ENCODE peak calls at places on chromosomes 11 and 22, in ten cellular contexts. P is HCT116, N is neural progenitor cell, G is hepatocyte, J is esophagus muscularis mucosa, Q is right atrium auricular region, V is mucosa of descending colon, T is kidney, H is small intestine, A is fibroblast of lung. L is an unnamed sample. For H3K4me1, the result is how much of the 10 kb centered on the place peaks cover.

GRCh38 chr22:44628273-44628672 is 73.7 kb upstream of the PRR5 start:
- DNase-seq in N (no peak), V (no peak), J (no peak), P (no peak), A (no peak), H (no peak), G (no peak), Q (no peak), T (peak), L (no peak)

GRCh38 chr11:36373040-36374010 is 77.2 kb downstream of the PRR5L start:
- DNase-seq in T (no peak), N (no peak), V (no peak), G (no peak), H (peak), J (no peak), Q (no peak), P (no peak), A (peak), L (peak)

GRCh38 chr11:102109896-102110760 is at the start of gene YAP1:
- DNase-seq in J (peak), G (peak), H (peak), Q (peak), T (peak), V (peak), P (peak), N (peak), A (peak), L (peak)

GRCh38 chr11:42315267-42315666 is 855.8 kb upstream of the LRRC4C start:
- DNase-seq in P (no peak), N (no peak), Q (no peak), J (no peak), A (peak), G (no peak), H (peak), T (no peak), V (no peak), L (no peak)

GRCh38 chr11:64642418-64642735 is 51.4 kb downstream of the SLC22A12 start:
- DNase-seq in J (no peak), A (no peak), N (no peak), P (no peak), H (no peak), V (no peak), Q (no peak), G (no peak), T (no peak), L (no peak)

GRCh38 chr11:101797335-101797734 is 117.5 kb upstream of the CEP126 start:
- DNase-seq in J (no peak), V (no peak), A (peak), P (no peak), N (no peak), T (no peak), Q (no peak), H (no peak), G (no peak), L (no peak)

GRCh38 chr22:20588843-20589581 is 81.6 kb downstream of the MED15 start:
- DNase-seq in G (no peak), H (no peak), T (peak), V (peak), Q (no peak), N (no peak), P (no peak), J (no peak), A (no peak), L (no peak)

GRCh38 chr11:105673089-105673488 is 63.2 kb downstream of the GRIA4 start:
- DNase-seq in Q (no peak), P (no peak), A (peak), J (no peak), V (no peak), T (no peak), N (peak), G (peak), H (peak), L (no peak)

GRCh38 chr11:110070176-110070575 is 23.0 kb upstream of the ZC3H12C start:
- DNase-seq in V (no peak), J (no peak), T (no peak), H (no peak), G (no peak), P (no peak), A (no peak), Q (no peak), N (no peak), L (no peak)

GRCh38 chr11:34614334-34615113 is 6.4 kb upstream of the EHF start:
- DNase-seq in J (no peak), H (no peak), G (no peak), V (no peak), A (peak), Q (no peak), N (no peak), P (no peak), T (no peak), L (no peak)

GRCh38 chr11:74949748-74950127 is 672 bp downstream of the SPCS2 start:
- DNase-seq in H (peak), N (no peak), V (no peak), J (no peak), P (no peak), A (peak), Q (no peak), T (no peak), G (no peak), L (no peak)

GRCh38 chr11:118618991-118619375 is 11.6 kb downstream of the PHLDB1 start:
- DNase-seq in J (no peak), Q (peak), G (no peak), V (peak), T (peak), N (no peak), P (no peak), A (peak), H (no peak), L (peak)

GRCh38 chr11:86039094-86039493 is 29.8 kb downstream of the PICALM start:
- DNase-seq in H (no peak), P (no peak), Q (no peak), J (no peak), G (no peak), V (no peak), A (no peak), T (no peak), N (no peak), L (no peak)

GRCh38 chr11:112277937-112278336 is 17.3 kb upstream of the PLET1 start:
- DNase-seq in Q (no peak), H (no peak), P (no peak), N (no peak), A (peak), T (no peak), G (no peak), V (no peak), J (no peak), L (no peak)

GRCh38 chr22:39527481-39527961 is 5.0 kb downstream of the RPS19BP1 start:
- DNase-seq in Q (no peak), A (no peak), T (peak), V (peak), H (peak), J (no peak), P (no peak), N (no peak), G (peak), L (no peak)

GRCh38 chr22:37684803-37685615 is 1.1 kb upstream of the NOL12 start:
- DNase-seq in A (no peak), Q (no peak), G (no peak), P (no peak), H (peak), T (no peak), V (peak), N (no peak), J (no peak), L (no peak)

GRCh38 chr11:105719073-105719846 is 109.4 kb downstream of the GRIA4 start:
- DNase-seq in T (no peak), A (peak), N (no peak), J (no peak), G (peak), P (peak), Q (no peak), H (no peak), V (no peak), L (no peak)

GRCh38 chr22:32623943-32624342 is 149.3 kb downstream of the FBXO7 start:
- DNase-seq in G (peak), J (peak), Q (peak), H (no peak), T (peak), P (no peak), V (no peak), N (no peak), A (peak), L (peak)

GRCh38 chr22:44191036-44191454 is 10.3 kb downstream of the PARVG start:
- DNase-seq in T (peak), Q (no peak), H (no peak), V (peak), G (no peak), J (no peak), N (no peak), A (peak), P (no peak), L (no peak)

GRCh38 chr11:94855666-94856065 is 87.5 kb downstream of the AMOTL1 start:
- DNase-seq in J (no peak), A (no peak), V (no peak), H (no peak), T (no peak), Q (no peak), N (no peak), G (no peak), P (no peak), L (no peak)

GRCh38 chr22:22705328-22706100 is 61.1 kb downstream of the GGTLC2 start:
- DNase-seq in V (no peak), T (no peak), N (no peak), J (no peak), A (no peak), G (no peak), P (no peak), H (no peak), Q (peak), L (no peak)

GRCh38 chr11:65210748-65211147 is 29.0 kb downstream of the CAPN1 start:
- DNase-seq in A (no peak), J (no peak), Q (no peak), G (no peak), N (no peak), T (no peak), H (peak), V (no peak), P (no peak), L (no peak)

GRCh38 chr11:65883786-65884715 is 4.2 kb downstream of the FIBP start:
- DNase-seq in H (no peak), V (no peak), T (peak), P (no peak), G (no peak), Q (no peak), J (no peak), A (no peak), N (no peak), L (no peak)

GRCh38 chr11:67120881-67121710 is 2.0 kb downstream of the KDM2A start:
- DNase-seq in T (no peak), N (no peak), A (peak), G (peak), V (no peak), Q (no peak), J (no peak), H (peak), P (no peak), L (peak)

GRCh38 chr11:130431806-130432205 is 3.4 kb upstream of the ADAMTS8 start:
- DNase-seq in J (no peak), Q (no peak), V (no peak), A (no peak), G (no peak), T (no peak), P (no peak), H (no peak), N (no peak), L (no peak)

GRCh38 chr11:1827095-1827797 is 7.5 kb upstream of the SYT8 start:
- DNase-seq in G (peak), A (peak), N (no peak), J (no peak), P (no peak), V (peak), Q (no peak), T (peak), H (peak), L (peak)
- H3K4me1 ChIP-seq in G (half or more), A (under half), N (under half), J (under half), P (under half), V (under half), Q (under half), T (under half), H (under half), L (under half)

GRCh38 chr11:96149743-96150555 is 193.0 kb downstream of the MAML2 start:
- DNase-seq in H (no peak), G (peak), V (no peak), J (no peak), A (peak), T (no peak), N (no peak), Q (no peak), P (no peak), L (no peak)

GRCh38 chr11:96154802-96155520 is 188.0 kb downstream of the MAML2 start:
- DNase-seq in H (no peak), N (no peak), T (no peak), J (no peak), A (peak), G (no peak), Q (no peak), V (no peak), P (no peak), L (peak)

GRCh38 chr11:96150609-96151008 is 192.4 kb downstream of the MAML2 start:
- DNase-seq in N (no peak), J (no peak), G (no peak), H (no peak), Q (no peak), T (no peak), V (no peak), P (no peak), A (no peak), L (no peak)

GRCh38 chr11:96152623-96153022 is 190.4 kb downstream of the MAML2 start:
- DNase-seq in A (peak), V (no peak), T (no peak), H (no peak), N (peak), Q (no peak), G (no peak), J (no peak), P (no peak), L (no peak)

GRCh38 chr11:96151501-96151900 is 191.5 kb downstream of the MAML2 start:
- DNase-seq in H (no peak), P (no peak), N (no peak), T (no peak), G (no peak), A (no peak), Q (no peak), J (no peak), V (no peak), L (no peak)
- H3K4me1 ChIP-seq in H (under half), P (under half), N (under half), T (under half), G (under half), A (under half), Q (under half), J (under half), V (under half), L (under half)

GRCh38 chr11:48000432-48000831 is 20.1 kb downstream of the PTPRJ start:
- DNase-seq in V (no peak), J (no peak), T (peak), Q (no peak), G (no peak), P (no peak), A (no peak), H (no peak), N (no peak), L (no peak)
- H3K4me1 ChIP-seq in V (under half), J (under half), T (half or more), Q (under half), G (under half), P (under half), A (under half), H (under half), N (under half), L (under half)

GRCh38 chr11:125674210-125674609 is 6.4 kb downstream of the ACRV1 start:
- DNase-seq in N (no peak), T (no peak), Q (no peak), H (no peak), P (no peak), A (no peak), J (no peak), V (no peak), G (no peak), L (no peak)

GRCh38 chr11:125670131-125670530 is 10.5 kb downstream of the ACRV1 start:
- DNase-seq in P (no peak), A (no peak), N (no peak), J (no peak), H (peak), G (no peak), T (no peak), V (no peak), Q (no peak), L (no peak)

GRCh38 chr11:125675196-125675595 is 5.5 kb downstream of the ACRV1 start:
- DNase-seq in A (no peak), N (no peak), H (no peak), T (no peak), P (no peak), Q (no peak), G (no peak), V (no peak), J (no peak), L (no peak)

GRCh38 chr11:125667151-125667550 is 13.5 kb downstream of the ACRV1 start:
- DNase-seq in T (no peak), Q (no peak), P (no peak), J (no peak), V (no peak), G (no peak), H (no peak), A (no peak), N (no peak), L (no peak)

DNA sequence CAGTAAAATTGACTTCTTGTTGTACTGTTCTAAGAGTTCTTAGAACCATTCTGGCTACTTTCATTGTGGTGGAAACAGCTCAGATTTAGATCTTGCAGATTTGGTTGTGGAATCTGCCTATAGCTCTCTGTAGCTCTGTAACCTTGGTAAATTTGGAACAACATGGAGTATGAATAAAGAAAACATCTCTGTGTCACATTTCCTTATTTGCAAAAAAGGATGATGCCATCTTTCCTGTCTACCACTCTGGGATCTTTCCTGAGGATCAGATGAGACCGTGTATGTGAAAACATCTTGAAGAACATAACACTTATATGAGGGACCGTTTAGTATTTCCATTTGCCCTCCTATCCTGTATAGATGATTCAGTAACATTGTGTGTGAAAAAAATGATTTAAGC is 9.1 kb downstream of the ACRV1 start:
- DNase-seq in J (no peak), G (no peak), V (no peak), A (no peak), Q (no peak), T (no peak), N (no peak), H (no peak), P (no peak), L (no peak)
- H3K4me1 ChIP-seq in J (under half), G (under half), V (under half), A (under half), Q (under half), T (under half), N (under half), H (under half), P (under half), L (under half)

GRCh38 chr11:45811109-45811435 is 6.1 kb downstream of the SLC35C1 start:
- DNase-seq in V (no peak), A (no peak), H (no peak), Q (no peak), N (no peak), J (no peak), P (no peak), G (no peak), T (no peak), L (no peak)
- H3K4me1 ChIP-seq in V (under half), A (under half), H (under half), Q (under half), N (under half), J (under half), P (under half), G (under half), T (under half), L (under half)

GRCh38 chr11:62430350-62430749 is 11.5 kb downstream of the SCGB1A1 start:
- DNase-seq in G (no peak), J (no peak), V (no peak), H (no peak), N (no peak), T (no peak), A (no peak), P (no peak), Q (no peak), L (no peak)
- H3K4me1 ChIP-seq in G (under half), J (half or more), V (under half), H (under half), N (under half), T (under half), A (under half), P (under half), Q (under half), L (under half)

GRCh38 chr11:57338152-57338551 is at the start of gene P2RX3:
- DNase-seq in G (no peak), J (no peak), H (no peak), T (no peak), A (no peak), P (no peak), Q (no peak), V (no peak), N (no peak), L (no peak)
- H3K4me1 ChIP-seq in G (under half), J (under half), H (under half), T (under half), A (under half), P (under half), Q (under half), V (under half), N (under half), L (under half)

DNA sequence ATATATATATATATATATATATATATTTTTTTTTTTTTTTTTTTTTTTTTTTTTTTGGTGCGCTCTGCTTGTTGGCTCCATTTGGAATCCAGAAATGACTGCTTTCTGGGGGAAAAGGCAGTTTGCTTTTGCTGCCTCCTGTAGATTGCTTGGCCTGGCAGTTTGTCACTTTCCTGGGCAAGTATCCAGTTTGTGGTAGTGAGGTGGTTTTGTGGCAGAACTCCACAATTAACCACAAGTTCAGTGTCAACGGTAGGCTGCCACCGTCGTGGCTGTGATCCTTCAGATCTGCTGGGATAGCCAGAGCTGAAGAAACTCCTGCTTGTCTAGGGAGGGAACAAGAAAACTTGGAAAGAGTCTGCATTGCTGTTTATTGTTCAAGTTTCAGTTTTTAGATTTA is 5.0 kb upstream of the PDE3B start:
- DNase-seq in A (peak), V (no peak), H (no peak), N (no peak), J (no peak), G (no peak), P (no peak), T (no peak), Q (no peak), L (no peak)
- H3K4me1 ChIP-seq in A (under half), V (under half), H (under half), N (under half), J (under half), G (under half), P (under half), T (under half), Q (under half), L (under half)

DNA sequence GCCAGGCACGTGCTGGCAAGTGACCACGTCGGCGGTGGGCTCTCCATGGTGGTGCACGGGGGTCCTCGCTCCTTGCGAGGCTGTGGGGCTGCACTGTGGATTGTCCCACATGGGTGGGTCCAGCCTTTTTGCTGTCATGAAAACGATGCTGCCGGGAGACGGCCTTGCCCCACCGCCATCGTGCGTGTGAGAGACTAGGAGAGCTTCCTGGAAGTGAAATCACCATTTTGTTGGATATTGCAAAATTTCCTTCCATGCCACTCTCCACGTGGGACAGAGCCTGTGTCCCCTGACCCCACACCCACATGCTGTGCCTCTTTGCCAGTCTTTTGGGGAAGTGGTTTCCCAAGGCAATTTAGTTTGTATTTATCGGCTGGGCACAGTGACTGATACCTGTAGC is 18.2 kb upstream of the GRAMD4 start:
- DNase-seq in V (peak), P (no peak), Q (no peak), J (no peak), N (no peak), G (no peak), T (peak), H (no peak), A (no peak), L (no peak)
- H3K4me1 ChIP-seq in V (under half), P (under half), Q (under half), J (under half), N (under half), G (under half), T (under half), H (under half), A (under half), L (under half)